ENCODE peak calls at places on chromosomes 1 and 21, in four cellular contexts. One of them, this sample, is unnamed.

GRCh38 chr1:23452011-23452411 is 27.5 kb upstream of the TCEA3 start:
- DNase-seq in foreskin keratinocyte: peak; percentile 75
- DNase-seq in GM23248: peak; percentile 58
- DNase-seq in NT2/D1: no peak
- DNase-seq in this sample: peak; percentile 27

GRCh38 chr1:54408701-54409066 is 2.5 kb upstream of the SSBP3 start:
- DNase-seq in foreskin keratinocyte: no peak
- DNase-seq in GM23248: no peak
- DNase-seq in NT2/D1: no peak
- DNase-seq in this sample: no peak

GRCh38 chr1:228542376-228542775 is 55.2 kb downstream of the RNF187 start:
- DNase-seq in foreskin keratinocyte: no peak
- DNase-seq in GM23248: no peak
- DNase-seq in NT2/D1: no peak
- DNase-seq in this sample: no peak

GRCh38 chr1:23751050-23751814 is 8.0 kb downstream of the ELOA start:
- DNase-seq in foreskin keratinocyte: peak; percentile 4
- DNase-seq in GM23248: peak; percentile 81
- DNase-seq in NT2/D1: peak; percentile 16
- DNase-seq in this sample: peak; percentile 30

GRCh38 chr21:40227111-40227510 is 359.9 kb downstream of the PCP4 start:
- DNase-seq in foreskin keratinocyte: no peak
- DNase-seq in GM23248: no peak
- DNase-seq in NT2/D1: no peak
- DNase-seq in this sample: no peak

GRCh38 chr1:44089371-44090070 is 29.1 kb upstream of the KLF17 start:
- DNase-seq in foreskin keratinocyte: no peak
- DNase-seq in GM23248: no peak
- DNase-seq in NT2/D1: no peak
- DNase-seq in this sample: peak; percentile 53

GRCh38 chr1:149962039-149962647 is 25.5 kb upstream of the MTMR11 start:
- DNase-seq in foreskin keratinocyte: no peak
- DNase-seq in GM23248: peak; percentile 83
- DNase-seq in NT2/D1: peak; percentile 57
- DNase-seq in this sample: peak; percentile 33

GRCh38 chr1:201713093-201713810 is 115.7 kb upstream of the IPO9 start:
- DNase-seq in foreskin keratinocyte: peak; percentile 76
- DNase-seq in GM23248: peak; percentile 100
- DNase-seq in NT2/D1: no peak
- DNase-seq in this sample: peak; percentile 99

GRCh38 chr1:53303651-53304515 is 24.0 kb downstream of the LRP8 start:
- DNase-seq in foreskin keratinocyte: no peak
- DNase-seq in GM23248: no peak
- DNase-seq in NT2/D1: no peak
- DNase-seq in this sample: peak; percentile 45

GRCh38 chr1:157369808-157370521 is 182.3 kb downstream of the FCRL5 start:
- DNase-seq in foreskin keratinocyte: peak; percentile 2
- DNase-seq in GM23248: peak; percentile 56
- DNase-seq in NT2/D1: peak; percentile 82
- DNase-seq in this sample: peak; percentile 4

GRCh38 chr1:118866330-118866729 is 121.8 kb downstream of the TBX15 start:
- DNase-seq in foreskin keratinocyte: no peak
- DNase-seq in GM23248: no peak
- DNase-seq in NT2/D1: no peak
- DNase-seq in this sample: no peak

GRCh38 chr1:2502661-2503553 is 23.5 kb downstream of the PANK4 start:
- DNase-seq in foreskin keratinocyte: no peak
- DNase-seq in GM23248: no peak
- DNase-seq in NT2/D1: no peak
- DNase-seq in this sample: no peak

GRCh38 chr1:235022341-235023196 is 106.1 kb downstream of the TOMM20 start:
- DNase-seq in foreskin keratinocyte: no peak
- DNase-seq in GM23248: no peak
- DNase-seq in NT2/D1: no peak
- DNase-seq in this sample: no peak

GRCh38 chr21:26964379-26964778 is 2.5 kb downstream of the ADAMTS5 start:
- DNase-seq in foreskin keratinocyte: no peak
- DNase-seq in GM23248: peak; percentile 80
- DNase-seq in NT2/D1: no peak
- DNase-seq in this sample: peak; percentile 90

GRCh38 chr1:154764181-154764580 is 105.9 kb downstream of the KCNN3 start:
- DNase-seq in foreskin keratinocyte: no peak
- DNase-seq in GM23248: no peak
- DNase-seq in NT2/D1: no peak
- DNase-seq in this sample: no peak
- H3K27me3 ChIP-seq in foreskin keratinocyte: peaks cover 60% of the 10 kb centered on the region
- H3K27me3 ChIP-seq in GM23248: peaks cover 63% of the 10 kb centered on the region
- H3K27me3 ChIP-seq in NT2/D1: peaks cover 34% of the 10 kb centered on the region
- H3K27me3 ChIP-seq in this sample: peaks cover 44% of the 10 kb centered on the region

DNA sequence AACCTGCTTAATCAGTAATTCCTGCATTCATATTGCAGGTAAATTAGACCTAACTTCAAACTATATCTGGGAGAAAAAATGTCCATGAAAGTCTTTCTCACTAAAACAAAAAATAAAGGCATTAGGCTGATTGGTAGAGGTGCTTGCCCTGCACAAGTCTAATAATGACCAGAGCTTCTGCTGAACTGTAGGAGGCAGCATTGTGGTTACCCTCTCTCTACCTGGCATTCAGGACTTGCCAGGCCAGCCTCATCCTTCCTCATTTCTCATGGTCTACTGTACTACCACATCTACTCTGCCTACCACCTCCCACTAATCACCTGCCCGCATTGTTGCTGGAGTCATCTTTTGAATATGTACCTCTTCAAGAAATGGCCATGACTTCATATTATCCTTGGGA is 60.8 kb upstream of the KRTAP11-1 start:
- DNase-seq in foreskin keratinocyte: no peak
- DNase-seq in GM23248: no peak
- DNase-seq in NT2/D1: no peak
- DNase-seq in this sample: no peak
- H3K27me3 ChIP-seq in foreskin keratinocyte: no peaks in the 10 kb centered on the region
- H3K27me3 ChIP-seq in GM23248: no peaks in the 10 kb centered on the region
- H3K27me3 ChIP-seq in NT2/D1: no peaks in the 10 kb centered on the region
- H3K27me3 ChIP-seq in this sample: no peaks in the 10 kb centered on the region

GRCh38 chr1:11704226-11704619 is 12.7 kb downstream of the DRAXIN start:
- DNase-seq in foreskin keratinocyte: no peak
- DNase-seq in GM23248: no peak
- DNase-seq in NT2/D1: no peak
- DNase-seq in this sample: no peak
- H3K27me3 ChIP-seq in foreskin keratinocyte: peaks cover 68% of the 10 kb centered on the region
- H3K27me3 ChIP-seq in GM23248: peaks cover 26% of the 10 kb centered on the region
- H3K27me3 ChIP-seq in NT2/D1: no peaks in the 10 kb centered on the region
- H3K27me3 ChIP-seq in this sample: no peaks in the 10 kb centered on the region

GRCh38 chr1:207088161-207088560 is 499 bp upstream of the C4BPB start:
- DNase-seq in foreskin keratinocyte: no peak
- DNase-seq in GM23248: no peak
- DNase-seq in NT2/D1: no peak
- DNase-seq in this sample: no peak
- H3K27me3 ChIP-seq in foreskin keratinocyte: peaks cover 10% of the 10 kb centered on the region
- H3K27me3 ChIP-seq in GM23248: peaks cover 13% of the 10 kb centered on the region
- H3K27me3 ChIP-seq in NT2/D1: no peaks in the 10 kb centered on the region
- H3K27me3 ChIP-seq in this sample: no peaks in the 10 kb centered on the region

DNA sequence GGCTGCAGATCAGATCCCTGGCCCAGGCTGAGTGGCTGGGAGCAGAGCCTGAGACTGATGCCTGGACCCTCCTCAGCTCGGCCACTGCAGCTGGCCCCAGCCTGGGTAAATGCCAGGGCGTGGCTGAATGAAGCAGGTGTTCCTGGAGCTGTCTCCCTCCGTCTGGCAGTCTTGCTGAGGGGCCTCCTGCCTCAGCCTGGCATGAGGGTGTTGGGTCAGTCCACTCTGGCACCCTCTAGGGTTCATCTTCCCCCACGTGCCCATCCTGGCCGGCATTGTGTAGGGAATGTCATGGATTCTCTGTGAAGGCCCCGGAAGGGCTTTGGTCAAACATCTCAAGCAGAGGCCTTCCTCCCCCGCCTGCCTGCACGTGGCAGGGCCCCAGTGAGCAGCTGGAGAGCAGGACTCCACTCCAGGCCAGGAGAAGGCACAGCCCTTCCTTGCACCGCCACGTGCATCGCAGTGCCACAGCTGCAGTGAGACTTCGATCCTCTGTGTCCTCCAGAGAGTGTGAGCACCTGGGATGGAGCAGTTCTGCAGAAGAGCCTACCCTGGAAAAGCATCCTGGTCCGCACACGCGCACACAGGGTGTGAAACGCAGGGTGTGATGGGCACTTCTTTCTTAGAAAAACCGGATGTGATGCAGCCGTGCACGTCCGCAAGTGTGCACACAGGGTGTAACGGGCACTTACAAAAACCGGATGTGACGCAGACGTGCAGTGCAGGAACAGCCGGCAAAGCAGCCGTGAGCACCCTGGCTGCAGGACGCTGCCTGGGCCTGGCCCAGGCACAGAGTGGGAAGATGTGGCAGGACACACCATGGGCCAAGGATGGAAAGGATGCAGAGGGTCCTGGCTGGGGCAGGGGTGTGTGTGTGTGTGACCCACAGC is 4.6 kb upstream of the KRTAP10-4 start:
- DNase-seq in foreskin keratinocyte: no peak
- DNase-seq in GM23248: no peak
- DNase-seq in NT2/D1: no peak
- DNase-seq in this sample: no peak
- H3K27me3 ChIP-seq in foreskin keratinocyte: no peaks in the 10 kb centered on the region
- H3K27me3 ChIP-seq in GM23248: peaks cover 14% of the 10 kb centered on the region
- H3K27me3 ChIP-seq in NT2/D1: no peaks in the 10 kb centered on the region
- H3K27me3 ChIP-seq in this sample: peaks cover 3% of the 10 kb centered on the region

DNA sequence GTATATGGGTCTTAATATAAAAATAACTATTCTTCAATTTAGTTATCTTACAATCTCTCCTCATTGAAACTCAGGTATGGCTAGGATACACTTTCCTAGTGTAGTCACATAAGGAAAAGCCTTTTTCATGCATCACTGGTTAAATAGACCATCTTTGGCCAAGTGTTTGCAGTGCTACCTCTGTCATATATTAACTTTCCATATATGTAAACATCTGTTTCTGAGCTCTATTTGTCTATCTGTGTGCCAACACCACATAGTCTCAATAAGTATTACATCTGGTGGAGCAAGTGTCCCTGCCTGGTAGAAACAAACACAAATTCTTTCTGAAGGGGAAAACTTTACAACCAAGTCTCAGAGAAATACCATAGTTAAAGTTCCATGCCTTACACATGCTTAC is 134.6 kb downstream of the TSEN15 start:
- DNase-seq in foreskin keratinocyte: no peak
- DNase-seq in GM23248: no peak
- DNase-seq in NT2/D1: no peak
- DNase-seq in this sample: no peak
- H3K27me3 ChIP-seq in foreskin keratinocyte: peaks cover 53% of the 10 kb centered on the region
- H3K27me3 ChIP-seq in GM23248: no peaks in the 10 kb centered on the region
- H3K27me3 ChIP-seq in NT2/D1: no peaks in the 10 kb centered on the region
- H3K27me3 ChIP-seq in this sample: no peaks in the 10 kb centered on the region

GRCh38 chr1:151720190-151720953 is 950 bp upstream of the RIIAD1 start:
- DNase-seq in foreskin keratinocyte: no peak
- DNase-seq in GM23248: peak; percentile 18
- DNase-seq in NT2/D1: no peak
- DNase-seq in this sample: no peak

GRCh38 chr1:151716771-151717631 is at the start of gene CELF3:
- DNase-seq in foreskin keratinocyte: no peak
- DNase-seq in GM23248: peak; percentile 32
- DNase-seq in NT2/D1: peak; percentile 52
- DNase-seq in this sample: no peak

GRCh38 chr1:151718011-151718431 is 1.4 kb upstream of the CELF3 start:
- DNase-seq in foreskin keratinocyte: no peak
- DNase-seq in GM23248: peak; percentile 53
- DNase-seq in NT2/D1: no peak
- DNase-seq in this sample: no peak

GRCh38 chr1:151716405-151716762 is 219 bp downstream of the CELF3 start:
- DNase-seq in foreskin keratinocyte: no peak
- DNase-seq in GM23248: no peak
- DNase-seq in NT2/D1: no peak
- DNase-seq in this sample: no peak

GRCh38 chr1:151718666-151719065 is 2.1 kb upstream of the CELF3 start:
- DNase-seq in foreskin keratinocyte: no peak
- DNase-seq in GM23248: no peak
- DNase-seq in NT2/D1: no peak
- DNase-seq in this sample: no peak
- H3K27me3 ChIP-seq in foreskin keratinocyte: peaks cover 81% of the 10 kb centered on the region
- H3K27me3 ChIP-seq in GM23248: peaks cover 53% of the 10 kb centered on the region
- H3K27me3 ChIP-seq in NT2/D1: peaks cover 62% of the 10 kb centered on the region
- H3K27me3 ChIP-seq in this sample: peaks cover 8% of the 10 kb centered on the region

DNA sequence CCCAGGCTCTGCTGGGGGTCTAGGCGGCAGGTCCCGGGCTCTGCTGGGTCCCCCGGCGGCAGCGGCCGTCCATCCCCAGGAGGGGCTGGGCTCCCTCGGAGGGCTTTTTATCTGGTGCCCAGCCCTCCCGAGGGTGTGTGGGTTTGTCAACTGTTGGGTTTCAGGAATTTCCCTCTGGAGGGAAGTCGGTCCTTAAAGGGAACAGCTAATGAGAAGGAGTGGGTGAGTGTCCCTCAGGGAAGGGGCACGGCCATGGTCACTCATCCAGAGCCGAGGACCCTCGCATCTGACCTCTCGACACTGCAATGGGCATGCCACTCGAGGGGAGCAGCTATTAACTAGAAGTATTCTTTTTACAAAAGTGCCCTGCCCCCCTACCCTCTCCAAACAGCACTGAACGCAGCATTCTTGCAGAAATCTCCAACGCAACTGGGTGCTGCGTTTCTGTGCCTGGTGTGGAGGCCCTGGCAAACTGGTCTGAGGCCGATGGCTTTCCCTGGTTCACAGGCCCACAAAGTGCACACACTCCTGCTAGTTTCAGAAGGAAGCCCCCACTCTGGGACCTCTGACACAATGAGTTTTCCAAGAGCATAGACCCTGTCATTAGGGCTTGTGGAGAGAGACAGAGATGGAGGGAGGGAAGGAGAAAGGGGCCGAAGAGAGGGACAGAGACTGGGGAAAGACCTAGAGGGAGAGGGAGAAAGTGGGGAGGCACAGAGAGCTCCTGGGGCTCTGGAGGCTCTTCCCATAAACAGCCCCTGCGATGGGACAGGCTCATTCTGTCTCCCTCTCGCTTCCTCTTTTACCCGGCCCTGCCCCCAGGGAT is 1.0 kb upstream of the TSPEAR start:
- DNase-seq in foreskin keratinocyte: no peak
- DNase-seq in GM23248: no peak
- DNase-seq in NT2/D1: no peak
- DNase-seq in this sample: no peak
- H3K27me3 ChIP-seq in foreskin keratinocyte: peaks cover 78% of the 10 kb centered on the region
- H3K27me3 ChIP-seq in GM23248: peaks cover 82% of the 10 kb centered on the region
- H3K27me3 ChIP-seq in NT2/D1: peaks cover 87% of the 10 kb centered on the region
- H3K27me3 ChIP-seq in this sample: peaks cover 72% of the 10 kb centered on the region

DNA sequence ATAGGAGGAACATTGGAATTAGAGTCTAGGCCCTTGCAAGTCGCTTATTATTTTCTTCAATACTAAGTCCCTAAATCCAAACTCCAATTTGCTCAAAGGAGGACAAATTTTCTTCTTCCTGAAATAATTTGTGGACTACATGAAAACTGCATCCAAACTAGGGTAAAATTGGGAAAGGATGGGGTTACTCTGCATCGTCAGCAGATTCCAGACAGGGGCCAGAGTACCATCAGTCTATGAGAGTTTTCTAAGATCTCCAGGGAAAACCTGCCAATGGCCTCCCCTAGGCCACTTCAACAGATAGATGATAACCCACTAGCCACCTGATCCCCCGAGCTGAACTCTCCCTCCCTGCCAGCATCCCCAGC is 494 bp downstream of the HEYL start:
- DNase-seq in foreskin keratinocyte: no peak
- DNase-seq in GM23248: no peak
- DNase-seq in NT2/D1: no peak
- DNase-seq in this sample: no peak
- H3K27me3 ChIP-seq in foreskin keratinocyte: peaks cover 74% of the 10 kb centered on the region
- H3K27me3 ChIP-seq in GM23248: peaks cover 6% of the 10 kb centered on the region
- H3K27me3 ChIP-seq in NT2/D1: peaks cover 93% of the 10 kb centered on the region
- H3K27me3 ChIP-seq in this sample: no peaks in the 10 kb centered on the region

GRCh38 chr1:208909011-208909410 is 664.8 kb upstream of the PLXNA2 start:
- DNase-seq in foreskin keratinocyte: no peak
- DNase-seq in GM23248: no peak
- DNase-seq in NT2/D1: no peak
- DNase-seq in this sample: peak; percentile 17
- H3K27me3 ChIP-seq in foreskin keratinocyte: no peaks in the 10 kb centered on the region
- H3K27me3 ChIP-seq in GM23248: no peaks in the 10 kb centered on the region
- H3K27me3 ChIP-seq in NT2/D1: no peaks in the 10 kb centered on the region
- H3K27me3 ChIP-seq in this sample: no peaks in the 10 kb centered on the region

This sample was measured in MG63.